ENCODE peak calls at places on chromosome 2, in six cellular contexts. O, J, R, Q, W and I are unnamed samples.

GRCh38 chr2:160752475-160753330 is 259.1 kb upstream of the RBMS1 start:
- DNase-seq in O (no peak), J (no peak), R (no peak), Q (no peak), W (no peak), I (no peak)

GRCh38 chr2:130877258-130877657 is 40.5 kb downstream of the ARHGEF4 start:
- DNase-seq in O (no peak), J (no peak), R (no peak), Q (no peak), W (no peak), I (no peak)

GRCh38 chr2:234952270-234953115 is 676 bp downstream of the SH3BP4 start:
- DNase-seq in O (no peak), J (no peak), R (peak), Q (no peak), W (no peak), I (peak)

GRCh38 chr2:8540552-8541055 is 141.3 kb upstream of the ID2 start:
- DNase-seq in O (no peak), J (no peak), R (no peak), Q (no peak), W (no peak), I (no peak)

GRCh38 chr2:176856645-176857044 is 355.9 kb upstream of the HNRNPA3 start:
- DNase-seq in O (no peak), J (no peak), R (no peak), Q (no peak), W (no peak), I (no peak)

GRCh38 chr2:70535573-70535972 is 18.1 kb downstream of the TGFA start:
- DNase-seq in O (no peak), J (peak), R (no peak), Q (no peak), W (no peak), I (no peak)

GRCh38 chr2:134470561-134471168 is 216.8 kb downstream of the MGAT5 start:
- DNase-seq in O (no peak), J (no peak), R (no peak), Q (no peak), W (no peak), I (no peak)

GRCh38 chr2:28952806-28953190 is 28.3 kb upstream of the TOGARAM2 start:
- DNase-seq in O (no peak), J (no peak), R (peak), Q (no peak), W (peak), I (no peak)

GRCh38 chr2:242052421-242052820 is 182.9 kb downstream of the RTP5 start:
- DNase-seq in O (no peak), J (no peak), R (no peak), Q (no peak), W (no peak), I (no peak)

GRCh38 chr2:195612515-195613495 is 44.2 kb upstream of the SLC39A10 start:
- DNase-seq in O (no peak), J (peak), R (no peak), Q (no peak), W (no peak), I (no peak)

GRCh38 chr2:151716721-151717120 is 17.6 kb downstream of the NEB start:
- DNase-seq in O (no peak), J (no peak), R (no peak), Q (no peak), W (no peak), I (no peak)

GRCh38 chr2:218895326-218895725 is 14.7 kb downstream of the WNT10A start:
- DNase-seq in O (no peak), J (no peak), R (peak), Q (no peak), W (no peak), I (no peak)

GRCh38 chr2:25251461-25252273 is 83.3 kb upstream of the POMC start:
- DNase-seq in O (no peak), J (peak), R (peak), Q (no peak), W (peak), I (peak)

GRCh38 chr2:85429213-85429923 is 10.9 kb downstream of the SH2D6 start:
- DNase-seq in O (no peak), J (peak), R (no peak), Q (no peak), W (no peak), I (no peak)

GRCh38 chr2:165837122-165837521 is 43.1 kb upstream of the GALNT3 start:
- DNase-seq in O (no peak), J (no peak), R (no peak), Q (no peak), W (no peak), I (no peak)

GRCh38 chr2:48380989-48381625 is 148.8 kb upstream of the STON1 start:
- DNase-seq in O (no peak), J (no peak), R (no peak), Q (no peak), W (no peak), I (no peak)
- TF ChIP-seq JUND in O (no peak), J (no peak), R (no peak), Q (no peak), W (no peak), I (no peak)

GRCh38 chr2:27494284-27494943 is 586 bp downstream of the FNDC4 start:
- DNase-seq in O (no peak), J (peak), R (no peak), Q (no peak), W (no peak), I (peak)
- TF ChIP-seq JUND in O (no peak), J (no peak), R (no peak), Q (no peak), W (no peak), I (no peak)

GRCh38 chr2:71898851-71899681 is 248.6 kb downstream of the CYP26B1 start:
- DNase-seq in O (no peak), J (no peak), R (no peak), Q (no peak), W (no peak), I (no peak)
- TF ChIP-seq JUND in O (no peak), J (no peak), R (no peak), Q (no peak), W (no peak), I (no peak)

DNA sequence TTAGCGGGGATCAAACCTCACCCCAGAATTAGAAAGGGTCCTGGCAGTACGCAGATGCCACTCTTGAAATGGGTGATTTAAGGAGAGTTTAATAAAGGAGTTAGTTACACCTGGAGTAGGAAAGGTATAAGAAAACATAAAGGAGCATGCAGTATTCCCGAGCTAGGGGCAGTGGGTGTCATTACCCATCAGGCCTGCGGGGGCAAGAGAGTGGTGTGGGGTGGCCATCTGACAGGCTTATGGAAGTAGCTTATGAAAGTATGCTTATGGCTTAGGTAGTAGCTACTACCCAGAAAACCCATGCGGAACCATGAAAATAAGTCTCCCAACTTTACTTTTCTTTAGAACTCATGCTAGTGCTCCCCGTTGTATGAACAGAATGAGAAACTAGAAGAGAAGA is 568.9 kb upstream of the ACVR2A start:
- DNase-seq in O (peak), J (no peak), R (no peak), Q (no peak), W (no peak), I (peak)
- TF ChIP-seq JUND in O (no peak), J (no peak), R (no peak), Q (no peak), W (no peak), I (no peak)